ENCODE peak calls at places on chromosome 17, in seven cellular contexts. V is neural progenitor cell; F is adipocyte; M is CD8-positive, alpha-beta memory T cell; X is SJSA1; W is gastrocnemius medialis; D is astrocyte. J is an unnamed sample. For H3K4me1, the result is how much of the 10 kb centered on the place peaks cover.

GRCh38 chr17:80802626-80803450 is 188.8 kb upstream of the CHMP6 start:
- DNase-seq in V (no peak), F (no peak), M (no peak), X (no peak), W (no peak), D (no peak), J (no peak)

GRCh38 chr17:20706752-20707372 is 127.3 kb downstream of the CDRT15L2 start:
- DNase-seq in V (no peak), F (no peak), M (no peak), X (no peak), W (no peak), D (no peak), J (no peak)

GRCh38 chr17:36943250-36944220 is 5.2 kb upstream of the AATF start:
- DNase-seq in V (peak), F (no peak), M (no peak), X (no peak), W (no peak), D (no peak), J (peak)

GRCh38 chr17:82791532-82791931 is 39.7 kb downstream of the TBCD start:
- DNase-seq in V (no peak), F (peak), M (no peak), X (peak), W (no peak), D (peak), J (no peak)

GRCh38 chr17:72467841-72468653 is 347.2 kb downstream of the SOX9 start:
- DNase-seq in V (peak), F (peak), M (no peak), X (no peak), W (no peak), D (peak), J (no peak)

GRCh38 chr17:2689411-2690164 is 22.0 kb downstream of the CLUH start:
- DNase-seq in V (no peak), F (no peak), M (peak), X (no peak), W (peak), D (no peak), J (peak)

GRCh38 chr17:78988152-78988551 is 8.4 kb upstream of the LGALS3BP start:
- DNase-seq in V (no peak), F (no peak), M (no peak), X (no peak), W (no peak), D (no peak), J (no peak)

GRCh38 chr17:48510381-48510760 is 20.4 kb downstream of the HOXB1 start:
- DNase-seq in V (no peak), F (no peak), M (no peak), X (no peak), W (no peak), D (no peak), J (no peak)

GRCh38 chr17:34634551-34635160 is 55.3 kb downstream of the TMEM132E start:
- DNase-seq in V (no peak), F (no peak), M (no peak), X (no peak), W (no peak), D (no peak), J (no peak)

GRCh38 chr17:68820825-68821481 is 134.2 kb downstream of the ABCA8 start:
- DNase-seq in V (no peak), F (no peak), M (no peak), X (no peak), W (no peak), D (no peak), J (no peak)

GRCh38 chr17:60328679-60329078 is 63.3 kb downstream of the USP32 start:
- DNase-seq in V (no peak), F (no peak), M (no peak), X (no peak), W (no peak), D (no peak), J (no peak)

GRCh38 chr17:10803350-10803749 is 549 bp downstream of the TMEM238L start:
- DNase-seq in V (no peak), F (no peak), M (no peak), X (no peak), W (no peak), D (no peak), J (no peak)

GRCh38 chr17:69406906-69407305 is 7.6 kb upstream of the MAP2K6 start:
- DNase-seq in V (no peak), F (peak), M (no peak), X (no peak), W (no peak), D (no peak), J (no peak)

GRCh38 chr17:69574257-69575197 is 160.0 kb downstream of the MAP2K6 start:
- DNase-seq in V (peak), F (peak), M (no peak), X (no peak), W (no peak), D (peak), J (no peak)

GRCh38 chr17:56026894-56027293 is 126.4 kb upstream of the ANKFN1 start:
- DNase-seq in V (no peak), F (no peak), M (no peak), X (no peak), W (no peak), D (no peak), J (no peak)

GRCh38 chr17:63116967-63117366 is 150.9 kb downstream of the TANC2 start:
- DNase-seq in V (peak), F (peak), M (no peak), X (no peak), W (no peak), D (peak), J (no peak)

GRCh38 chr17:79160980-79161621 is 86.5 kb downstream of the ENGASE start:
- DNase-seq in V (no peak), F (no peak), M (no peak), X (no peak), W (no peak), D (no peak), J (no peak)

GRCh38 chr17:81870155-81870977 is 771 bp downstream of the ARHGDIA start:
- DNase-seq in V (peak), F (peak), M (peak), X (peak), W (no peak), D (peak), J (peak)

GRCh38 chr17:7712111-7712771 is 5.3 kb upstream of the DNAH2 start:
- DNase-seq in V (peak), F (no peak), M (no peak), X (no peak), W (no peak), D (no peak), J (no peak)

GRCh38 chr17:954431-955164 is 25.0 kb downstream of the NXN start:
- DNase-seq in V (no peak), F (peak), M (no peak), X (peak), W (peak), D (peak), J (no peak)

GRCh38 chr17:56112086-56112485 is 41.2 kb upstream of the ANKFN1 start:
- DNase-seq in V (no peak), F (peak), M (no peak), X (no peak), W (no peak), D (peak), J (no peak)

GRCh38 chr17:819251-819650 is 37.1 kb downstream of the MRM3 start:
- DNase-seq in V (no peak), F (no peak), M (no peak), X (no peak), W (no peak), D (no peak), J (no peak)

GRCh38 chr17:63682981-63683380 is 16.9 kb downstream of the LIMD2 start:
- DNase-seq in V (no peak), F (no peak), M (no peak), X (no peak), W (no peak), D (no peak), J (no peak)

GRCh38 chr17:75704963-75705875 is 16.0 kb upstream of the ITGB4 start:
- DNase-seq in V (no peak), F (no peak), M (no peak), X (peak), W (no peak), D (no peak), J (no peak)

GRCh38 chr17:15883617-15884111 is 61.3 kb upstream of the ADORA2B start:
- DNase-seq in V (no peak), F (peak), M (no peak), X (no peak), W (no peak), D (peak), J (no peak)

GRCh38 chr17:29936724-29937123 is 4.7 kb upstream of the EFCAB5 start:
- DNase-seq in V (no peak), F (no peak), M (no peak), X (no peak), W (no peak), D (no peak), J (no peak)

GRCh38 chr17:8741771-8742170 is 2.9 kb downstream of the CCDC42 start:
- DNase-seq in V (no peak), F (no peak), M (no peak), X (no peak), W (no peak), D (no peak), J (no peak)

GRCh38 chr17:80364091-80364691 is 50.8 kb upstream of the ENDOV start:
- DNase-seq in V (peak), F (peak), M (no peak), X (no peak), W (no peak), D (no peak), J (no peak)

GRCh38 chr17:72349011-72349410 is 228.2 kb downstream of the SOX9 start:
- DNase-seq in V (no peak), F (no peak), M (no peak), X (no peak), W (no peak), D (no peak), J (no peak)

GRCh38 chr17:78895322-78895721 is 7.7 kb downstream of the CEP295NL start:
- DNase-seq in V (no peak), F (no peak), M (no peak), X (no peak), W (no peak), D (no peak), J (no peak)

GRCh38 chr17:309361-309888 is 43.2 kb downstream of the RPH3AL start:
- DNase-seq in V (peak), F (no peak), M (no peak), X (no peak), W (no peak), D (no peak), J (no peak)

GRCh38 chr17:74430706-74431567 is 951 bp upstream of the GPRC5C start:
- DNase-seq in V (peak), F (peak), M (no peak), X (peak), W (peak), D (peak), J (no peak)

GRCh38 chr17:47367257-47367656 is 43.5 kb downstream of the EFCAB13 start:
- DNase-seq in V (no peak), F (no peak), M (no peak), X (no peak), W (no peak), D (no peak), J (no peak)

GRCh38 chr17:44350733-44351226 is 5.7 kb downstream of the GRN start:
- DNase-seq in V (peak), F (peak), M (peak), X (peak), W (peak), D (peak), J (peak)

GRCh38 chr17:82380860-82381702 is 9.5 kb downstream of the UTS2R start:
- DNase-seq in V (no peak), F (peak), M (no peak), X (no peak), W (no peak), D (no peak), J (no peak)

GRCh38 chr17:61583242-61583641 is 7.8 kb downstream of the NACA2 start:
- DNase-seq in V (no peak), F (peak), M (no peak), X (no peak), W (no peak), D (peak), J (no peak)

GRCh38 chr17:60864674-60865080 is 187.0 kb downstream of the BCAS3 start:
- DNase-seq in V (no peak), F (peak), M (no peak), X (no peak), W (no peak), D (no peak), J (no peak)

GRCh38 chr17:21280081-21280518 is 4.4 kb upstream of the MAP2K3 start:
- DNase-seq in V (peak), F (peak), M (peak), X (peak), W (peak), D (peak), J (peak)

GRCh38 chr17:4514206-4514605 is 15.5 kb downstream of the SPNS2 start:
- DNase-seq in V (peak), F (no peak), M (no peak), X (no peak), W (no peak), D (no peak), J (no peak)

GRCh38 chr17:4515501-4515900 is 16.8 kb downstream of the SPNS2 start:
- DNase-seq in V (no peak), F (no peak), M (no peak), X (no peak), W (no peak), D (no peak), J (no peak)

GRCh38 chr17:4513113-4514032 is 14.7 kb downstream of the SPNS2 start:
- DNase-seq in V (no peak), F (no peak), M (no peak), X (no peak), W (no peak), D (no peak), J (no peak)

GRCh38 chr17:4516740-4517139 is 18.1 kb downstream of the SPNS2 start:
- DNase-seq in V (no peak), F (no peak), M (no peak), X (no peak), W (no peak), D (no peak), J (no peak)

GRCh38 chr17:4514779-4515178 is 16.1 kb downstream of the SPNS2 start:
- DNase-seq in V (no peak), F (no peak), M (no peak), X (no peak), W (no peak), D (no peak), J (no peak)
- H3K4me1 ChIP-seq in V (under half), F (under half), M (under half), X (under half), W (under half), D (under half), J (under half)

DNA sequence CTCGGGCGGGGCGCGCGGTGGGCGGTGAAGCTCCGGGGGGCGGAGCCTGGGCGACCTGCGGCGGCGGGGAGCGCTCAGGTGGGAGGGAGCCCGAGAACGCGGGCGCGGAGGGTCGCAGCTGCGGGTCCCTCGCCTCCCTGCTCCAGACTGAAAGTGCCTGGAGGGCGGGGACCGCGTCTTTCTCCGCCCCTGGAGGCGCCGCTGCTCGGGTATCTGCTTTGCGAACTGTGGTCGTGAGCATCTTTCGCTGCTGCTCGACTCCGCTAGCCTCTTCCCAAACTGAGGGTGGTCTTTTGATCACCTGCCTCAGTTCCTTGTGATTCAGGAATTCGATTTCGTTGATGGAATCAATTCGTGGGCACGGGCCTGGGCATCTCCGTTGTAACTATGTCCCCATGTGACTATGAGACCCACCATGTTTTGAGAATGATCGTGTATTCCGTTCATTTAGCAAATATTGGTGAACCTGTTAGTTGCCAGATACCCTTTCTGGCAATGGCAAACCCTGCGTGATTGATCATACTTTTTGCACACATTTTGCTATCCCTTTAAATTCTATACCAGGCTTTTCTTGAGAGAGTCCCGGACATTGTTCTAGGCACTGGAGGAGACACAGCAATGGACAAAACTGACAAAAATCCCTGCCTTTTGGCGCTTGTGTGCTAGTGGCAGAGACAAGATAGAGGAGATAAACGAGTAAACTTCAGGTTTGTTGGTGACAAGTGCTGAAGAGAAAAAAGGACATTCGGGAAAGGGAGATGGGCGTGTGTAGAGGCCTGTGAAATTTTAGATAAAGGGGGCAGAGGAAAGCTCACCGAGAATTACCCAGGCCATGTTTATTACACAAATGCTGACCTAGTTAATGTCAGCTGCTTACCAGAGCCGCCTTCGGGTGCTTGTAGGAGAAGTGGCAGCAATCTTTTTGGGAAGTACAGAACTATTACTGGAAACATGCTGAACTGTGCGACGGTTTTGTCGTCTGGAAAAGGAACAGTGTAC is 913 bp downstream of the UTP18 start:
- DNase-seq in V (peak), F (peak), M (peak), X (peak), W (peak), D (no peak), J (peak)
- H3K4me1 ChIP-seq in V (under half), F (half or more), M (under half), X (under half), W (under half), D (under half), J (half or more)

GRCh38 chr17:76737676-76738467 is at the start of gene MFSD11:
- DNase-seq in V (peak), F (peak), M (peak), X (peak), W (peak), D (peak), J (peak)
- H3K4me1 ChIP-seq in V (under half), F (under half), M (half or more), X (under half), W (half or more), D (under half), J (half or more)

GRCh38 chr17:17823433-17824118 is 13.2 kb downstream of the SREBF1 start:
- DNase-seq in V (peak), F (peak), M (peak), X (peak), W (peak), D (peak), J (peak)
- H3K4me1 ChIP-seq in V (under half), F (half or more), M (half or more), X (under half), W (half or more), D (half or more), J (half or more)

DNA sequence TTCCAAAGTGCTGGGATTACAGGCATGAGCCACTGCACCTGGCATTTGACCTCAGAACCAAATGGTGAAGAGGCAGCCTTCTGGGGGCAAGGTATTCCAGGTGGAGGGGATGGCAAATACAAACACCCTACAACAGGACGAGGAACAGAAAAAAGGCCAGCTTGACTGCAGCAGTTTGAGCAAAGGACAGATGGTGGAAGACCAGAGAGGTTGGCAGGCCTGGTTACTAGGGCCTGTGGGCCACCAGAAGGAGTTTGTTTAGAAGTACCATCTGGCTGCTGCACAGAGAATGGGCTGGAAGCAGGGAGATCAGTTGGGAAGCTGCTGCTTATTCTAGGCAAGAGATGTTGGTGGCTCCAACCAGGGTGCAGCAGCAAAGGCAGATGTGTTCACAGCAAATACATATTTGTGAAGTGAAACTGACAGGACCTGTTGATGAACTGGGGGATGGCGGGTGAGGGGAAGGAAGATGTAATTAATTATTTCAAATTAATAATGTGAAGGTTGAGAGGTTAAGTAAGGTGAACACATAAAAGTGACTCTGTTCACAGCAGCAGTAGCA is 2.8 kb upstream of the YPEL2 start:
- DNase-seq in V (no peak), F (no peak), M (no peak), X (no peak), W (no peak), D (no peak), J (no peak)
- H3K4me1 ChIP-seq in V (under half), F (under half), M (half or more), X (half or more), W (under half), D (under half), J (half or more)

GRCh38 chr17:19381361-19381740 is 3.1 kb downstream of the MAPK7 start:
- DNase-seq in V (no peak), F (no peak), M (no peak), X (no peak), W (no peak), D (no peak), J (no peak)
- H3K4me1 ChIP-seq in V (under half), F (under half), M (under half), X (under half), W (under half), D (under half), J (under half)

GRCh38 chr17:77504652-77505459 is 364.1 kb downstream of the SEC14L1 start:
- DNase-seq in V (no peak), F (no peak), M (no peak), X (no peak), W (no peak), D (no peak), J (no peak)
- H3K4me1 ChIP-seq in V (under half), F (under half), M (under half), X (under half), W (under half), D (under half), J (under half)

GRCh38 chr17:42459256-42459982 is 741 bp downstream of the ATP6V0A1 start:
- DNase-seq in V (peak), F (peak), M (no peak), X (no peak), W (peak), D (peak), J (no peak)
- H3K4me1 ChIP-seq in V (under half), F (under half), M (under half), X (under half), W (under half), D (under half), J (under half)

GRCh38 chr17:31544186-31544585 is 152.7 kb downstream of the RAB11FIP4 start:
- DNase-seq in V (no peak), F (no peak), M (no peak), X (no peak), W (no peak), D (no peak), J (no peak)

GRCh38 chr17:31537558-31537957 is 146.1 kb downstream of the RAB11FIP4 start:
- DNase-seq in V (no peak), F (no peak), M (no peak), X (no peak), W (no peak), D (peak), J (no peak)

GRCh38 chr17:31538080-31538762 is 146.7 kb downstream of the RAB11FIP4 start:
- DNase-seq in V (no peak), F (no peak), M (no peak), X (no peak), W (no peak), D (no peak), J (no peak)

GRCh38 chr17:31540602-31541307 is 149.3 kb downstream of the RAB11FIP4 start:
- DNase-seq in V (no peak), F (no peak), M (no peak), X (no peak), W (no peak), D (no peak), J (no peak)

GRCh38 chr17:31541559-31541958 is 150.1 kb downstream of the RAB11FIP4 start:
- DNase-seq in V (no peak), F (no peak), M (no peak), X (no peak), W (no peak), D (no peak), J (no peak)
- H3K4me1 ChIP-seq in V (under half), F (under half), M (under half), X (under half), W (under half), D (under half), J (under half)

DNA sequence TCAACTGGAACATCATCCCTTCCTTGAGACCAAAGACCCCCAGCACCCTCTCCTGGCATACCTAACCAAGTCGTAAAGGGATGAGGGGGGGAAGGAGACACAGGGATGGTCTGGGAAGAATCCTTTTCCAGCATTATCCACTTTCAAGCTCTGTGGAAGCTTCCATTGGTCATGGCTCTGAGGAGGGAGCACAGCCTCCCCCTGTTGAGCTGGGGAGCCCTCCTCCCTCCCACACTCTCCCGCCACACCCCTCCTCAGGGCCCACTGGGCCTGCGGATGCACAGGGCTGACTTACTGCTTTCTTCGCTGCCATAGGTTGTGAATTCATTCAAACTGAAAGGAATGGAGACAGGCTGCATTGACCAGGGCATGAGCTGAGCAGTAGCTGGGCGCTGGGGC is 12.4 kb downstream of the CSF3 start:
- DNase-seq in V (no peak), F (no peak), M (no peak), X (no peak), W (no peak), D (no peak), J (no peak)
- H3K4me1 ChIP-seq in V (under half), F (under half), M (under half), X (under half), W (under half), D (under half), J (under half)